ENCODE peak calls at places on chromosomes 1 and 21, in ten cellular contexts. M is dorsolateral prefrontal cortex, N is fibroblast of lung, I is OCI-LY7, W is neural crest cell, K is activated B cell treated with CpG ODN at 0.5 μM for 24 hours, F is AG10803, D is fibroblast of pulmonary artery, R is choroid plexus epithelial cell, S is upper lobe of right lung. V is an unnamed sample.

GRCh38 chr1:173205146-173206051 is 1.7 kb downstream of the TNFSF4 start:
- DNase-seq in M (no peak), N (peak), I (no peak), W (no peak), K (no peak), F (peak), D (peak), R (peak), S (no peak), V (no peak)

GRCh38 chr1:94612555-94613204 is 71.1 kb upstream of the F3 start:
- DNase-seq in M (no peak), N (no peak), I (no peak), W (no peak), K (no peak), F (no peak), D (no peak), R (no peak), S (no peak), V (no peak)

GRCh38 chr1:80056179-80056578 is 1049.6 kb upstream of the ADGRL4 start:
- DNase-seq in M (no peak), N (no peak), I (no peak), W (no peak), K (no peak), F (no peak), D (no peak), R (no peak), S (no peak), V (no peak)

GRCh38 chr1:93728480-93729131 is 47.0 kb upstream of the BCAR3 start:
- DNase-seq in M (no peak), N (no peak), I (no peak), W (no peak), K (no peak), F (peak), D (no peak), R (no peak), S (no peak), V (no peak)

GRCh38 chr1:87333692-87334347 is 5.1 kb downstream of the LMO4 start:
- DNase-seq in M (no peak), N (peak), I (no peak), W (no peak), K (no peak), F (no peak), D (no peak), R (no peak), S (no peak), V (no peak)

GRCh38 chr1:191134796-191135195 is 657.1 kb upstream of the BRINP3 start:
- DNase-seq in M (no peak), N (peak), I (no peak), W (no peak), K (no peak), F (no peak), D (peak), R (no peak), S (no peak), V (no peak)

GRCh38 chr1:19400189-19400588 is 85.2 kb downstream of the CAPZB start:
- DNase-seq in M (no peak), N (peak), I (no peak), W (no peak), K (no peak), F (peak), D (no peak), R (peak), S (no peak), V (no peak)

GRCh38 chr21:25977068-25977611 is 193.4 kb downstream of the APP start:
- DNase-seq in M (no peak), N (no peak), I (no peak), W (no peak), K (no peak), F (no peak), D (no peak), R (no peak), S (no peak), V (no peak)

GRCh38 chr1:231931846-231932454 is 305.4 kb downstream of the DISC1 start:
- DNase-seq in M (no peak), N (no peak), I (peak), W (peak), K (no peak), F (no peak), D (no peak), R (no peak), S (no peak), V (no peak)

GRCh38 chr21:28235169-28235892 is 757.3 kb downstream of the LTN1 start:
- DNase-seq in M (no peak), N (no peak), I (no peak), W (no peak), K (no peak), F (no peak), D (peak), R (peak), S (no peak), V (no peak)

GRCh38 chr21:44845418-44846200 is 27.7 kb upstream of the SUMO3 start:
- DNase-seq in M (no peak), N (peak), I (peak), W (peak), K (peak), F (peak), D (peak), R (peak), S (peak), V (no peak)

GRCh38 chr1:8374812-8375211 is 56.9 kb downstream of the SLC45A1 start:
- DNase-seq in M (no peak), N (peak), I (peak), W (no peak), K (no peak), F (peak), D (peak), R (peak), S (no peak), V (no peak)

GRCh38 chr21:32597205-32597604 is 11.9 kb upstream of the TCP10L start:
- DNase-seq in M (no peak), N (peak), I (no peak), W (no peak), K (no peak), F (peak), D (peak), R (peak), S (no peak), V (no peak)

GRCh38 chr1:160061376-160062100 is 8.4 kb downstream of the KCNJ10 start:
- DNase-seq in M (no peak), N (no peak), I (no peak), W (peak), K (no peak), F (no peak), D (no peak), R (no peak), S (peak), V (no peak)

GRCh38 chr1:94616503-94616902 is 74.9 kb upstream of the F3 start:
- DNase-seq in M (no peak), N (no peak), I (no peak), W (no peak), K (no peak), F (no peak), D (no peak), R (no peak), S (no peak), V (no peak)

GRCh38 chr1:178258521-178258920 is 164.6 kb downstream of the RASAL2 start:
- DNase-seq in M (no peak), N (peak), I (no peak), W (no peak), K (no peak), F (no peak), D (no peak), R (no peak), S (no peak), V (no peak)

GRCh38 chr1:23249785-23250184 is 32.5 kb upstream of the HTR1D start:
- DNase-seq in M (no peak), N (no peak), I (no peak), W (no peak), K (no peak), F (no peak), D (peak), R (peak), S (no peak), V (no peak)

GRCh38 chr1:72412286-72412685 is 129.9 kb upstream of the NEGR1 start:
- DNase-seq in M (no peak), N (peak), I (no peak), W (no peak), K (no peak), F (peak), D (no peak), R (no peak), S (no peak), V (no peak)

GRCh38 chr1:89350298-89350697 is 13.6 kb upstream of the GBP6 start:
- DNase-seq in M (no peak), N (no peak), I (no peak), W (no peak), K (no peak), F (no peak), D (no peak), R (no peak), S (no peak), V (no peak)

GRCh38 chr1:79929356-79929755 is 922.8 kb upstream of the ADGRL4 start:
- DNase-seq in M (no peak), N (peak), I (no peak), W (no peak), K (no peak), F (no peak), D (peak), R (no peak), S (no peak), V (no peak)

GRCh38 chr21:45366931-45367401 is 38.0 kb upstream of the COL18A1 start:
- DNase-seq in M (no peak), N (peak), I (no peak), W (no peak), K (no peak), F (peak), D (peak), R (peak), S (no peak), V (no peak)

GRCh38 chr1:235892734-235893413 is 26.2 kb upstream of the LYST start:
- DNase-seq in M (no peak), N (no peak), I (no peak), W (no peak), K (no peak), F (no peak), D (no peak), R (no peak), S (no peak), V (no peak)

GRCh38 chr1:198936371-198937083 is 297.7 kb downstream of the PTPRC start:
- DNase-seq in M (no peak), N (peak), I (peak), W (no peak), K (no peak), F (peak), D (peak), R (peak), S (no peak), V (no peak)

GRCh38 chr1:62977321-62977720 is 193.4 kb downstream of the ATG4C start:
- DNase-seq in M (no peak), N (no peak), I (no peak), W (no peak), K (no peak), F (no peak), D (no peak), R (peak), S (no peak), V (no peak)

GRCh38 chr1:78619803-78620579 is at the start of gene IFI44L:
- DNase-seq in M (no peak), N (peak), I (no peak), W (no peak), K (no peak), F (peak), D (peak), R (peak), S (no peak), V (no peak)

GRCh38 chr1:243433737-243434370 is 178.0 kb downstream of the SDCCAG8 start:
- DNase-seq in M (no peak), N (peak), I (no peak), W (no peak), K (no peak), F (no peak), D (peak), R (peak), S (no peak), V (no peak)

GRCh38 chr1:219790834-219791615 is 137.3 kb downstream of the SLC30A10 start:
- DNase-seq in M (no peak), N (peak), I (no peak), W (no peak), K (no peak), F (peak), D (peak), R (peak), S (no peak), V (no peak)

GRCh38 chr1:174701565-174701964 is 253.8 kb downstream of the GPR52 start:
- DNase-seq in M (no peak), N (no peak), I (no peak), W (no peak), K (no peak), F (no peak), D (no peak), R (no peak), S (no peak), V (no peak)

GRCh38 chr1:40300651-40301050 is 16.4 kb downstream of the COL9A2 start:
- DNase-seq in M (no peak), N (no peak), I (no peak), W (no peak), K (no peak), F (no peak), D (no peak), R (no peak), S (no peak), V (no peak)

GRCh38 chr1:30129001-30129408 is 594.4 kb downstream of the MATN1 start:
- DNase-seq in M (no peak), N (no peak), I (no peak), W (no peak), K (no peak), F (no peak), D (no peak), R (no peak), S (no peak), V (no peak)

GRCh38 chr1:205316179-205316578 is 5.4 kb downstream of the NUAK2 start:
- DNase-seq in M (no peak), N (no peak), I (no peak), W (no peak), K (no peak), F (no peak), D (no peak), R (no peak), S (no peak), V (no peak)

GRCh38 chr1:231395051-231395995 is 26.8 kb downstream of the EGLN1 start:
- DNase-seq in M (no peak), N (peak), I (no peak), W (no peak), K (no peak), F (peak), D (peak), R (peak), S (no peak), V (no peak)

GRCh38 chr1:165124772-165125171 is 231.7 kb downstream of the LMX1A start:
- DNase-seq in M (no peak), N (no peak), I (no peak), W (no peak), K (no peak), F (no peak), D (no peak), R (no peak), S (no peak), V (no peak)

GRCh38 chr1:165134431-165134830 is 222.1 kb downstream of the LMX1A start:
- DNase-seq in M (no peak), N (no peak), I (no peak), W (no peak), K (no peak), F (no peak), D (no peak), R (no peak), S (no peak), V (no peak)

DNA sequence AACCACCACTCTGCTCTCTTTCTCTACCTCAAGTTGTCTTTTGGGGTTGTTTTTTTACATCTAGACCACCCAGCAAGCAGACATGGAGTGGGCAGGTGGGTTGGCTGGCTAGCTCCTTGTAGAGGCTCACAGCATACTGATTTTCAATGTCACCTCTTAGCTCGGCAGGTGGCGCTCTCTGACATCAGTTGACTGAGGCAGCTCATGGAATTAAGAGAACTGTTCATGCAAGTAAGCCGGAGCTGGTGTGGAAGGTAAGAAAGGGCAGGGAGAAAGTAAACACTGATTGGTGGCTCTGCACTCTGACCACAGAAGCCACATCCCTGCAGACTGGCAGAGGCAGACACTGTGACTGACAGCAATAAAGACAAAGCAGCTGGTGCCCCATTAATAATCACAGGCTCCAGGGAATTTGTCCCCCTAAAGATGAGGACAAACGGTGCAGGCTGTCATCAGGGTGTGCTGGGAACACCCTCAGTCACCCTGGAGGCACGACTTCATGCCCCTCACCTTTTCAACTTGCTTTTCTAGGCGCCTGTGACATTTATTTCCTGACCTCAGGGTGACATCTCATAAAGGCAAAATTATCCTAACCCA is 226.8 kb downstream of the LMX1A start:
- DNase-seq in M (peak), N (peak), I (peak), W (peak), K (no peak), F (peak), D (peak), R (peak), S (peak), V (no peak)
- TF ChIP-seq CTCF in M (peak), N (peak), I (peak), W (peak), K (no peak), F (peak), D (peak), R (peak), S (peak), V (peak)

DNA sequence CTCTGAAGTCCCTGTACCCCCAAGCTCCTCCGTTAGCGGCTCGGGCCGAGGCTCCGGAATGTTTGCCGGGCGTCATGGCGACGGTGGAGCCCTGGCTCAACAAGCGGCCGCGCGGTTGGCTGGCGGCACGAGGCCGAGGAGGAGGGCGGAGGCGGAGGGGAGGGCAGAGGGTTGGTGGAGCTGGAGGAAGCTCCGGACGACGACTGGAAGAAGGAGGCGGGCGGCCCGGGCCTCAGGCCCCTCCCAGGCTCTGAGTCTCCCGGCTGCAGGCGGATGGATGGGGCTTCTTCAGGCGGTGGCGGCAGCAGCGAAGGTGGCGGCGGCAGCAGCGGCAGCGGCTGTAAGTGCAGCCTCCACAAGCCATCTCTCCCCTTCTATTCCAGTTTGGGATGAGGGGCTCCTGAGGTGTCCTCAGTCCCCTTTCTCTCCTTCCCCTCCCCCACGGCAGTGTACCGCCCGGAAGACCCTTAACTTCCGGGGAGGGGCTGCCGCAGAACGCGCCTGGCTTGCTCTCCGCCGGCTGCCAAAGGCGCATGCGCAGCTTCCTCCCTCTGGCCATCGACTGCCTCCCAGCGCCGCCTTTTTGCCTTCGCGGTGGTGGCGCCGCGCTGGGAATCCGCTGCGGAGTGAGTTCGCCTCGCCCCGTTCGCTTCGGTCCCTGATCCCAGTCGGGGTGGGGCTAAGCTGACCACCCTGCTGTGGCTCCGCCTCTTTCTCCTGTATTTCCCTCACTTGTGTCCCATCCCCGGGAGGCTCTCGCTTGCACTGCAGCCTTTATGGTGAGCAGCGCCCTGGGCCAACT is at the start of the genes DNAI4 and MIER1:
- DNase-seq in M (peak), N (peak), I (peak), W (peak), K (peak), F (peak), D (peak), R (peak), S (peak), V (peak)
- TF ChIP-seq CTCF in M (peak), N (peak), I (peak), W (peak), K (no peak), F (peak), D (peak), R (peak), S (peak), V (peak)

GRCh38 chr1:245798367-245798747 is 643.6 kb downstream of the KIF26B start:
- DNase-seq in M (no peak), N (no peak), I (no peak), W (no peak), K (no peak), F (no peak), D (no peak), R (no peak), S (no peak), V (no peak)

GRCh38 chr1:245800901-245801605 is 646.3 kb downstream of the KIF26B start:
- DNase-seq in M (no peak), N (peak), I (no peak), W (no peak), K (no peak), F (no peak), D (no peak), R (no peak), S (no peak), V (no peak)

GRCh38 chr1:245802941-245803665 is 648.3 kb downstream of the KIF26B start:
- DNase-seq in M (no peak), N (peak), I (peak), W (no peak), K (no peak), F (peak), D (no peak), R (no peak), S (no peak), V (no peak)

GRCh38 chr1:245803666-245804037 is 648.9 kb downstream of the KIF26B start:
- DNase-seq in M (no peak), N (no peak), I (no peak), W (no peak), K (no peak), F (no peak), D (no peak), R (no peak), S (no peak), V (no peak)

DNA sequence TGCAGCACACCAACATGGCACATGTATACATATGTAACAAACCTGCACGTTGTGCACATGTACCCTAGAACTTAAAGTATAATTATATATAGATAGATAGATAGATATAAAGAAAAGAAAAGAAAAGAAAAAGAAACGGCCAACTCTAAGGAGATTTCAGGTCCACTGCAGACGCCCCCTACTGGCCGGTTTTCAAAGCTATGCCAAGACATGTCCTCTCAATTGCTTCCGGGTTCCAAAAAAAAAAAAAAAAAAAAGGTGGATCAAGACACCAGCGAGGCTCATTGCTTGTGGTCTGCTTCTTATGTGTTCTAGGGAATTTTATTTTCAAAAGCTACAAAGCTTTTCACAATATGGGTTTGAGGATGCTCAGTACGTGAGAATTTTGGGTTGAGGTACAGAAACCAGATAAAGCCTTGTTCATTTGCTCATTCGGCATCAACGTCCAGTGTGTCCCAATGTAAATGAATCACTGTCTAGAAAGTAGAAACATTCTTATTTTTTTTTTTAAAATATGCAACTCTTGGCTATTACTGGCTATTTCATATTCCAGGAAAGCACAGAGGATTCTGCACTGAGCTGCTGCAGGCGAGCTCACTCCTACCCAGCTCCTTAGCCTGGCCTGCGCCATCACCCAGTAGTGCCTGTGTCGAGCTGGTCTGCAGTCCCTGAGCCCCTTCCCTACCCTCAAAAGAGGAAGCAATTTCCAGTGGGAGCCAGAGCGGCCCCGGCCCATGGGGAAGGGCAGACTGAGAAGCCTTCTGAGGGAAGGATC is 643.0 kb downstream of the KIF26B start:
- DNase-seq in M (no peak), N (peak), I (peak), W (peak), K (no peak), F (no peak), D (peak), R (peak), S (no peak), V (no peak)
- TF ChIP-seq CTCF in M (no peak), N (peak), I (peak), W (peak), K (no peak), F (peak), D (peak), R (peak), S (peak), V (peak)

DNA sequence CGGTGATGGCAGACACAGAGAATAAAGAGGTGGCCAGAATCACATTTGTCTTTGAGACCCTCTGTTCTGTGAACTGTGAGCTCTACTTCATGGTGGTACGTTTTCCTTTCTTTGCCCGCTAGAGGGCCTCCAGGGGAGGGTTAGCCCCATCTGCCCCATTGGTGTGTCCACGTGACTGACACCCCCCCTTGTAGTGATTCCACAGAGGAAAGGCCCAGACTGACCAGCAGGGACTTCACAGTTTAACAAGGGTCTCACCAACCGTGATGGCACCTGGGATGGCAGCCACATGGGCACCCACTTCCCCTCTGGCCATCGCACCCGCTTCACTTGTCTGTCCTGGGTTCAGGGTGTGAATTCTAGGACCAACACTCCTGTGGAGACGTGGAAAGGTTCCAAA is 22.3 kb upstream of the SARS1 start:
- DNase-seq in M (no peak), N (no peak), I (peak), W (no peak), K (no peak), F (no peak), D (no peak), R (no peak), S (no peak), V (no peak)
- TF ChIP-seq CTCF in M (no peak), N (peak), I (peak), W (peak), K (no peak), F (peak), D (peak), R (peak), S (no peak), V (peak)

V was measured in chondrocyte.